ENCODE peak calls at places on chromosomes 2 and 18, in five cellular contexts. H is CD8-positive, alpha-beta T cell; G is RWPE1; C is B cell; N is HCT116. B is an unnamed sample.

GRCh38 chr2:239184179-239184578 is 216.6 kb downstream of the HDAC4 start:
- DNase-seq in G (no peak), C (no peak), H (no peak), N (no peak), B (no peak)

GRCh38 chr18:75760208-75760607 is 332.7 kb upstream of the SMIM21 start:
- DNase-seq in N (no peak), G (no peak), H (no peak), C (no peak), B (no peak)

GRCh38 chr2:63057249-63058148 is 6.9 kb downstream of the OTX1 start:
- DNase-seq in H (no peak), G (no peak), C (peak; percentile 33), N (no peak), B (no peak)

GRCh38 chr2:46116616-46117015 is 180.6 kb upstream of the EPAS1 start:
- DNase-seq in C (no peak), H (no peak), G (no peak), N (no peak), B (no peak)

GRCh38 chr2:220510668-220511067 is 883.2 kb downstream of the SLC4A3 start:
- DNase-seq in N (no peak), H (no peak), G (no peak), C (no peak), B (no peak)

GRCh38 chr2:26184555-26185303 is 11.8 kb downstream of the GAREM2 start:
- DNase-seq in H (peak; percentile 82), N (peak; percentile 15), C (peak; percentile 92), G (peak; percentile 52), B (peak; percentile 93)

GRCh38 chr2:30690126-30690561 is 117.1 kb downstream of the CAPN13 start:
- DNase-seq in G (no peak), N (no peak), C (no peak), H (no peak), B (no peak)

GRCh38 chr2:217622205-217622621 is 380.6 kb downstream of the TNS1 start:
- DNase-seq in H (no peak), C (no peak), N (no peak), G (no peak), B (no peak)

GRCh38 chr2:6139916-6140315 is 447.7 kb downstream of the SOX11 start:
- DNase-seq in G (no peak), H (no peak), C (no peak), N (no peak), B (no peak)

GRCh38 chr2:151872468-151872867 is 44.2 kb upstream of the ARL5A start:
- DNase-seq in C (no peak), H (no peak), G (no peak), N (no peak), B (no peak)

GRCh38 chr2:27020337-27020948 is 12.3 kb upstream of the TMEM214 start:
- DNase-seq in C (no peak), G (no peak), N (no peak), H (no peak), B (no peak)

GRCh38 chr18:70376914-70377258 is 88.0 kb downstream of the SOCS6 start:
- DNase-seq in G (no peak), N (no peak), C (no peak), H (no peak), B (no peak)

GRCh38 chr2:234606906-234607305 is 110.0 kb upstream of the ARL4C start:
- DNase-seq in N (no peak), G (no peak), H (no peak), C (no peak), B (no peak)

GRCh38 chr2:209648714-209649113 is 122.9 kb upstream of the UNC80 start:
- DNase-seq in H (no peak), C (no peak), G (no peak), N (no peak), B (no peak)

GRCh38 chr2:102297891-102298290 is 13.5 kb upstream of the IL1RL1 start:
- DNase-seq in G (no peak), C (no peak), H (no peak), N (no peak), B (no peak)

GRCh38 chr2:31110998-31111397 is 27.2 kb downstream of the GALNT14 start:
- DNase-seq in N (no peak), G (no peak), C (no peak), H (no peak), B (no peak)

GRCh38 chr2:164826293-164827243 is 15.1 kb downstream of the COBLL1 start:
- DNase-seq in N (no peak), C (peak; percentile 30), G (peak; percentile 44), H (no peak), B (no peak)

GRCh38 chr2:20674974-20675679 is 8.2 kb downstream of the GDF7 start:
- DNase-seq in H (no peak), G (peak; percentile 48), C (no peak), N (no peak), B (peak; percentile 7)

GRCh38 chr2:20675701-20676352 is 8.9 kb downstream of the GDF7 start:
- DNase-seq in G (peak; percentile 20), N (no peak), H (no peak), C (peak; percentile 74), B (peak; percentile 60)

GRCh38 chr2:20674309-20674965 is 7.5 kb downstream of the GDF7 start:
- DNase-seq in G (no peak), H (no peak), N (no peak), C (no peak), B (no peak)

GRCh38 chr2:20677301-20678176 is 10.6 kb downstream of the GDF7 start:
- DNase-seq in C (no peak), H (no peak), G (no peak), N (no peak), B (peak; percentile 49)

DNA sequence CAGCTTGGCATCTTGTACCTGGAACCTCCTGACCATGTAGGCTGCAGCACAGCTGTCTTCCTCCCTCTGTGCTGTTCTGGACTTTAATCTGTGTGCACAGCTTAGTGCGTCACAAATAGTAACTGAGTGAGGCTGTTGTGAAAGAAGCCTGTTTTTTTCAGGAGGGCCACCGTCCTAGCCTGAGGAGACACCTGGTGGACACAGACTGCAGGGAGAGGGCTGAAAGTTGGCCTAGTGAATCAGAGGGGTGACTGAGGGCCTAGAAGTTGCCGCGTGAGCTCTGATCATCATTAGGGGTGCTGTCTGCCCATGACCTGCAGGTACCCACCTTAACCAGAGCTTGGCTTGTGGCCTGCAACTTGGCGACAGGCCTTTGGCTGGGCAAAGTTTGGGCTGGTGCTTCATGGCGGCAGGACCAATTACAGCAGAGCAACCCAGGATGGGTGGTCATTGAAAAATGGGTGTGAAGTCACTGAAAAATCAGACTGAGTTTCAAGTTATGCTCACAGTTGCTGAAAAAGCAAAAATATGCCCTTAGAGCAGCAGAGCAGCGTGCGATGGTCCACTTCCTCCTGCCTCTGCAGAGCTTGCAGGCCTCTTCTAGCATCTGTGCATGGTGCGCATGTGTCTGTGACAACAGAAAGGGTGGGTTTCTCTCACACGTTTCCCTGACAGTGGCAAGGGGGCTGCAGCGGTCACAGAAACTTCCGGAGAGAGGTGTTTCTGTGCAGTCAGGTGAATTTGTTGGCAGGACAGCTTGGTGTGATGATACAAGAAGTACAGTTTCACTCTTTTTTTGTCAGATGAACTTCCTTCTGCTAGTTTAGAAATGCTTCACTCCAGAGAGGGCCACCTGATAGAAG is 9.6 kb downstream of the GDF7 start:
- DNase-seq in N (no peak), C (peak; percentile 68), H (no peak), G (no peak), B (peak; percentile 51)
- TF ChIP-seq CTCF in N (no peak), C (no peak), H (no peak), G (no peak), B (no peak)

DNA sequence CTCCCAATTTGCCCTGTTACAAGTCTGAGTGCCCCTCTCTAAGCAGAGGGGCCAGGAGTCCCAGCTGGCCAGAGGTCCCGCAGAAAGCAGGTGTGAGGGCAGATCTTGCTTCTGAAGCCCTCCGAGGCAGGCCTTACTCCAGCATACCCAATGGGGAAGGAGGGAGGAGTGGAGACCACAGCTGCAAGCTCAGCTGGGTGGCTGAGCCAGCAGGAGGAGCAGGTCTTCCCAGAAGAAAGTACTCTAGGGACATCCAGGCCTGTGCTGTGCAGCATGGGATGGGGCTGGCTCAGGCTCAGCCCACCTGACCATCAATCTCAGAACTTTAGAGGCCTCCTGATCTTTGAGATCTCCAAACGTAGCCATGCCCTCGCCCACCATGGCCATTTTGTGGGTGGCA is 31.3 kb downstream of the PLB1 start:
- DNase-seq in N (no peak), G (no peak), C (no peak), H (no peak), B (no peak)
- TF ChIP-seq CTCF in N (no peak), G (no peak), C (no peak), H (no peak), B (no peak)

DNA sequence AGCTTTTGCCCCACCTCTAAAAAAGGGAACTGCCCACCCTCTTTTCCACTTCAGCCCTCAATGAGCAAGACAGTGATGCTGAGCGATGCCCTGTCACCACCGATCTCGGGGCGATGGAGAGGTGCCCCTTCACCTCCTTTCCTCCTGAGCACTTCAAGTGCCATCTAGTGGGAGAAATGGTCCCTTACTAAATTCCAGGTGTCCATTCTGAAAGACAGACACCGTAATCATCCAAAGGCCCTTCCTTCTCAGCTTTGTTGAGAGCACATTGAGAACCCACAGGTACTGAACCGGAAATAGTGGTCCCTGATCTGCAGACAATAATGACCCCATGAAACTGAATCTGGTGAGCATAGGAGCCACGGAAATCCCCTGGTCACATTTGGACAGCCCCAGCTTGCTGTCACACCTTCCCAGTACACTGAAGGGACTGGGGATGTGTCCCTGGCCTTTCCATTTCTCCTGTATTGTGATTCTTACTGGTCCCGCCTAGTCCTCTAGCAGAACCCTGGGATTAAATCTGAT is 38.5 kb downstream of the KCTD18 start:
- DNase-seq in C (peak; percentile 67), H (peak; percentile 27), N (peak; percentile 6), G (peak; percentile 32), B (peak; percentile 76)
- TF ChIP-seq CTCF in C (peak; percentile 60), H (peak; percentile 61), N (peak; percentile 62), G (peak; percentile 70), B (peak; percentile 25)

GRCh38 chr2:194867328-194867727 is 789.7 kb upstream of the SLC39A10 start:
- DNase-seq in G (peak; percentile 9), H (no peak), C (peak; percentile 2), N (no peak), B (no peak)
- TF ChIP-seq CTCF in G (peak; percentile 48), H (no peak), C (peak; percentile 49), N (peak; percentile 43), B (peak; percentile 6)

GRCh38 chr2:68776124-68776523 is 41.5 kb downstream of the ARHGAP25 start:
- DNase-seq in N (no peak), H (no peak), G (no peak), C (peak; percentile 35), B (no peak)
- TF ChIP-seq CTCF in N (no peak), H (peak; percentile 27), G (no peak), C (peak; percentile 39), B (peak; percentile 49)

GRCh38 chr18:33022370-33022769 is 249.5 kb upstream of the KLHL14 start:
- DNase-seq in N (no peak), H (no peak), G (no peak), C (no peak), B (no peak)

GRCh38 chr18:33020877-33021276 is 248.1 kb upstream of the KLHL14 start:
- DNase-seq in C (no peak), N (no peak), H (no peak), G (no peak), B (no peak)
- TF ChIP-seq CTCF in C (no peak), N (no peak), H (no peak), G (no peak), B (no peak)